ENCODE peak calls at places on chromosomes 16 and 17, in eight cellular contexts. One of them, this sample, is unnamed.
A peak's percentile ranks its signal among the peaks of the same experiment; 100 is the strongest.

GRCh38 chr16:53912155-53912554 is 208.2 kb downstream of the FTO start:
- DNase-seq in HL-60: no peak
- DNase-seq in breast epithelium: no peak
- DNase-seq in HCT116: no peak
- DNase-seq in prostate gland: no peak
- DNase-seq in transverse colon: no peak
- DNase-seq in GM23338: no peak
- DNase-seq in vagina: no peak
- DNase-seq in this sample: no peak

GRCh38 chr17:12548558-12548957 is 117.1 kb upstream of the MYOCD start:
- DNase-seq in breast epithelium: no peak
- DNase-seq in vagina: no peak
- DNase-seq in GM23338: no peak
- DNase-seq in prostate gland: no peak
- DNase-seq in HCT116: no peak
- DNase-seq in HL-60: no peak
- DNase-seq in transverse colon: no peak
- DNase-seq in this sample: no peak

GRCh38 chr16:4882261-4882632 is 35.0 kb downstream of the UBN1 start:
- DNase-seq in breast epithelium: no peak
- DNase-seq in HL-60: no peak
- DNase-seq in GM23338: no peak
- DNase-seq in vagina: no peak
- DNase-seq in transverse colon: no peak
- DNase-seq in prostate gland: no peak
- DNase-seq in HCT116: no peak
- DNase-seq in this sample: no peak

GRCh38 chr17:71115669-71115972 is 946.3 kb downstream of the KCNJ2 start:
- DNase-seq in prostate gland: no peak
- DNase-seq in transverse colon: no peak
- DNase-seq in breast epithelium: no peak
- DNase-seq in HL-60: no peak
- DNase-seq in vagina: no peak
- DNase-seq in GM23338: no peak
- DNase-seq in HCT116: no peak
- DNase-seq in this sample: no peak

GRCh38 chr16:87132361-87133014 is 184.7 kb downstream of the C16orf95 start:
- DNase-seq in breast epithelium: no peak
- DNase-seq in HL-60: no peak
- DNase-seq in transverse colon: no peak
- DNase-seq in vagina: no peak
- DNase-seq in HCT116: peak; percentile 26
- DNase-seq in prostate gland: no peak
- DNase-seq in GM23338: no peak
- DNase-seq in this sample: no peak

GRCh38 chr16:85475233-85475632 is 137.9 kb upstream of the GSE1 start:
- DNase-seq in vagina: no peak
- DNase-seq in HCT116: no peak
- DNase-seq in breast epithelium: no peak
- DNase-seq in prostate gland: no peak
- DNase-seq in transverse colon: no peak
- DNase-seq in GM23338: no peak
- DNase-seq in HL-60: no peak
- DNase-seq in this sample: no peak

GRCh38 chr16:84567446-84567962 is 50.4 kb downstream of the COTL1 start:
- DNase-seq in prostate gland: no peak
- DNase-seq in HCT116: no peak
- DNase-seq in HL-60: no peak
- DNase-seq in breast epithelium: no peak
- DNase-seq in vagina: no peak
- DNase-seq in GM23338: no peak
- DNase-seq in transverse colon: no peak
- DNase-seq in this sample: no peak

GRCh38 chr17:38451030-38451839 is 23.0 kb downstream of the ARHGAP23 start:
- DNase-seq in breast epithelium: no peak
- DNase-seq in prostate gland: no peak
- DNase-seq in GM23338: peak; percentile 98
- DNase-seq in HL-60: no peak
- DNase-seq in transverse colon: no peak
- DNase-seq in vagina: no peak
- DNase-seq in HCT116: no peak
- DNase-seq in this sample: no peak

GRCh38 chr17:74453665-74454196 is 12.7 kb upstream of the CD300A start:
- DNase-seq in vagina: no peak
- DNase-seq in HL-60: peak; percentile 77
- DNase-seq in transverse colon: no peak
- DNase-seq in GM23338: no peak
- DNase-seq in prostate gland: no peak
- DNase-seq in breast epithelium: peak; percentile 85
- DNase-seq in HCT116: no peak
- DNase-seq in this sample: no peak

GRCh38 chr16:29843942-29844341 is 19.1 kb downstream of the CDIPT start:
- DNase-seq in transverse colon: no peak
- DNase-seq in HCT116: no peak
- DNase-seq in GM23338: no peak
- DNase-seq in vagina: no peak
- DNase-seq in breast epithelium: no peak
- DNase-seq in HL-60: no peak
- DNase-seq in prostate gland: no peak
- DNase-seq in this sample: no peak

GRCh38 chr17:39164675-39165143 is 1.3 kb downstream of the ARL5C start:
- DNase-seq in HCT116: peak; percentile 69
- DNase-seq in GM23338: peak; percentile 97
- DNase-seq in HL-60: peak; percentile 86
- DNase-seq in prostate gland: peak; percentile 74
- DNase-seq in transverse colon: peak; percentile 88
- DNase-seq in vagina: no peak
- DNase-seq in breast epithelium: peak; percentile 82
- DNase-seq in this sample: peak; percentile 91

GRCh38 chr16:51159864-51160263 is 8.8 kb upstream of the SALL1 start:
- DNase-seq in HL-60: no peak
- DNase-seq in GM23338: peak; percentile 21
- DNase-seq in breast epithelium: no peak
- DNase-seq in vagina: no peak
- DNase-seq in HCT116: no peak
- DNase-seq in prostate gland: no peak
- DNase-seq in transverse colon: no peak
- DNase-seq in this sample: no peak

GRCh38 chr16:28273511-28273910 is 18.8 kb upstream of the SBK1 start:
- DNase-seq in breast epithelium: no peak
- DNase-seq in transverse colon: no peak
- DNase-seq in HCT116: no peak
- DNase-seq in HL-60: no peak
- DNase-seq in prostate gland: no peak
- DNase-seq in GM23338: no peak
- DNase-seq in vagina: no peak
- DNase-seq in this sample: no peak

GRCh38 chr16:66881560-66881959 is 1.2 kb downstream of the PDP2 start:
- DNase-seq in GM23338: no peak
- DNase-seq in transverse colon: no peak
- DNase-seq in vagina: no peak
- DNase-seq in HCT116: no peak
- DNase-seq in breast epithelium: no peak
- DNase-seq in prostate gland: no peak
- DNase-seq in HL-60: no peak
- DNase-seq in this sample: no peak
- H3K4me3 ChIP-seq in GM23338: peak overlapping the region; percentile 96
- H3K4me3 ChIP-seq in transverse colon: peak overlapping the region; percentile 61
- H3K4me3 ChIP-seq in vagina: peak overlapping the region; percentile 93
- H3K4me3 ChIP-seq in HCT116: peak overlapping the region; percentile 95
- H3K4me3 ChIP-seq in breast epithelium: peak overlapping the region; percentile 24
- H3K4me3 ChIP-seq in prostate gland: peak overlapping the region; percentile 79
- H3K4me3 ChIP-seq in HL-60: peak overlapping the region; percentile 99
- H3K4me3 ChIP-seq in this sample: no peak overlapping the region

DNA sequence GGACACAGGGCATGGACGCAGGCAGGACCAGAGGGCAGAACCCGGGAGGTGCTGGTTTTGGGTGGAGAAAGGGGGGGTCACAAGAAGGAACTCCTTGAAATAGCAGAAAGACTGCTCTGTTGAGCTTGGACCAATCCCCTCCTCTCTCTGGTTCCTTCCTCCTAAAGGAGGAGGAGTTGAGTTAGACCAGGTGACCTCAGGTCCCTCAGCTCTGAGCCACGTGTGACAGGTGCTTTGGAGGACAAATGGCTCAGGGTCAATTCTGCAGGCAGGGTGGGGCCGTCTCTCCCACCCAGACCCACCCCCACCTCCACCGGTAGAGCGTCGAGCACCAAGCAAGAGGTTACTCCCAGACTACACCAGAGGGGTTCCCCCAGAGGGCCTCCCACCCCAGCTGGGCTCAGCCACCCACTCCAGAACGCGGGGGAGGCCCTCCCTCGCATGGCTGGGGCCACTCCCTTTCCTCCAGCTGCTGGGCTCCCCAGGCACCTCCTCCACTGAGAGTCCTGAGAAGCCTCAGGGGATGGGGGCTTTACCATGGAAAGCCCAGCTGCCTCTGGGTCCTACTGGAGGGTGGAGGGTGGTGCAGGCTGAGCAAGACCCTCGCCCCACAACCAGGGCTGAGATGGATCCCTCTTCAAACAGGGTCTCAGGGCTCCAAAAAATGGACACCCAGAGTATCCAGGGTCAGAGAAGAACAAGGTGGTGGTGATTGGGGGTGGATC is 7.7 kb downstream of the MYO1C start:
- DNase-seq in breast epithelium: peak; percentile 66
- DNase-seq in prostate gland: no peak
- DNase-seq in vagina: no peak
- DNase-seq in transverse colon: peak; percentile 79
- DNase-seq in GM23338: peak; percentile 81
- DNase-seq in HL-60: no peak
- DNase-seq in HCT116: peak; percentile 65
- DNase-seq in this sample: peak; percentile 92
- TF ChIP-seq POLR2AphosphoS5 in breast epithelium: no peak
- TF ChIP-seq POLR2AphosphoS5 in prostate gland: peak; percentile 30
- TF ChIP-seq POLR2AphosphoS5 in vagina: no peak
- TF ChIP-seq POLR2AphosphoS5 in transverse colon: no peak
- TF ChIP-seq POLR2AphosphoS5 in GM23338: no peak
- TF ChIP-seq POLR2AphosphoS5 in HL-60: no peak
- TF ChIP-seq POLR2AphosphoS5 in HCT116: no peak
- TF ChIP-seq POLR2AphosphoS5 in this sample: peak; percentile 72

DNA sequence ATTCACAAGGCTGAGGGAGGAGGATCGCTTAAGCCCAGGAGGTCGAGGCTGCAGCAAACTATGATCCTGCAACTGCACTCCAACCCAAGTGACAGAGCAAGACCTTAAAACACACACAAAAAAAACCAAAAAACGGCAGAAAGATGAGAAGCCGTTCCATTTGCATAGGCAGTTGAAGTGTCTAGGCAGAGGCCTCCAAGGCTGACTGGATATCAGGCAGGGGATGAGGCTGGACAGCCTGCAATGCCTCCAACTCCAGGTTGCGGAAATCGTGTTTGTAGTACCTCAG is 2.0 kb upstream of the FBXL19 start:
- DNase-seq in breast epithelium: no peak
- DNase-seq in vagina: no peak
- DNase-seq in HL-60: no peak
- DNase-seq in GM23338: no peak
- DNase-seq in HCT116: no peak
- DNase-seq in prostate gland: no peak
- DNase-seq in transverse colon: no peak
- DNase-seq in this sample: no peak
- H3K4me3 ChIP-seq in breast epithelium: peak overlapping the region; percentile 65
- H3K4me3 ChIP-seq in vagina: peak overlapping the region; percentile 92
- H3K4me3 ChIP-seq in HL-60: peak overlapping the region; percentile 67
- H3K4me3 ChIP-seq in GM23338: peak overlapping the region; percentile 18
- H3K4me3 ChIP-seq in HCT116: peak overlapping the region; percentile 62
- H3K4me3 ChIP-seq in prostate gland: peak overlapping the region; percentile 71
- H3K4me3 ChIP-seq in transverse colon: peak overlapping the region; percentile 72
- H3K4me3 ChIP-seq in this sample: peak overlapping the region; percentile 56

GRCh38 chr17:81926451-81927144 is 937 bp downstream of the MAFG start:
- DNase-seq in vagina: no peak
- DNase-seq in HCT116: peak; percentile 47
- DNase-seq in transverse colon: peak; percentile 90
- DNase-seq in breast epithelium: peak; percentile 81
- DNase-seq in HL-60: peak; percentile 84
- DNase-seq in prostate gland: peak; percentile 51
- DNase-seq in GM23338: peak; percentile 79
- DNase-seq in this sample: peak; percentile 92
- TF ChIP-seq POLR2AphosphoS5 in vagina: peak; percentile 25
- TF ChIP-seq POLR2AphosphoS5 in HCT116: peak; percentile 48
- TF ChIP-seq POLR2AphosphoS5 in transverse colon: peak; percentile 65
- TF ChIP-seq POLR2AphosphoS5 in breast epithelium: peak; percentile 24
- TF ChIP-seq POLR2AphosphoS5 in HL-60: no peak
- TF ChIP-seq POLR2AphosphoS5 in prostate gland: peak; percentile 61
- TF ChIP-seq POLR2AphosphoS5 in GM23338: peak; percentile 48
- TF ChIP-seq POLR2AphosphoS5 in this sample: peak; percentile 68

DNA sequence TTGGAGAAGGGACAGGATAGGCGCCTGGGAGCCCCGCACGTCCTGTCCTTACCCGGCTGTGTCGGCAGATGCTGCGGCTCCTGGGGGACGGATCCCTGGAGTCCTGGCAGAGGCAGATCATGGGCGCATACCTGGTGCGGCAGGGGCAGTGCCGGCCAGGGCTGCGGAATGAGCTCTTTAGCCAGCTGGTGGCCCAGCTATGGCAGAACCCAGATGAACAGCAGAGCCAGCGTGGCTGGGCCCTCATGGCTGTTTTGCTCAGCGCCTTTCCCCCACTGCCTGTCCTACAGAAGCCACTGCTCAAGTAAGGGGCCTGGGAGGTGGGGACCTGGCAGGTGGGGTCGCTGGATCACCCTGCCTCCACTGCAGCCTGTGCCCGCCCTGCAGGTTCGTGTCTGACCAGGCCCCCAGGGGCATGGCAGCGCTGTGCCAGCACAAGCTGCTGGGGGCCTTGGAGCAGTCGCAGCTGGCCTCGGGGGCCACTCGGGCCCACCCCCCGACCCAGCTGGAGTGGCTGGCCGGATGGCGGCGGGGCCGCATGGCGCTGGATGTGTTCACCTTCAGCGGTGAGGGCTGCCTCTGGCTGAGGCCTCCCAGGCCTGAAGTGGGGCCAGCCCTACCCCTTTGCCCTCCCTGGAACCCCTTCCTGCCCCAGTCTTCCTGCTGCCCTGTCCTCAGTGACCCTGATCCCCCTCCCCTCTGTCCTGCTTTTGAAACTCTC is 20.2 kb upstream of the SMIM5 start:
- DNase-seq in HL-60: no peak
- DNase-seq in prostate gland: no peak
- DNase-seq in vagina: no peak
- DNase-seq in GM23338: no peak
- DNase-seq in transverse colon: no peak
- DNase-seq in HCT116: no peak
- DNase-seq in breast epithelium: no peak
- DNase-seq in this sample: no peak
- H3K4me3 ChIP-seq in HL-60: no peak overlapping the region
- H3K4me3 ChIP-seq in prostate gland: no peak overlapping the region
- H3K4me3 ChIP-seq in vagina: no peak overlapping the region
- H3K4me3 ChIP-seq in GM23338: no peak overlapping the region
- H3K4me3 ChIP-seq in transverse colon: peak overlapping the region; percentile 37
- H3K4me3 ChIP-seq in HCT116: no peak overlapping the region
- H3K4me3 ChIP-seq in breast epithelium: no peak overlapping the region
- H3K4me3 ChIP-seq in this sample: no peak overlapping the region

GRCh38 chr17:29180051-29180787 is at the start of gene MYO18A:
- DNase-seq in prostate gland: peak; percentile 64
- DNase-seq in vagina: no peak
- DNase-seq in HL-60: peak; percentile 77
- DNase-seq in HCT116: no peak
- DNase-seq in breast epithelium: peak; percentile 74
- DNase-seq in GM23338: peak; percentile 90
- DNase-seq in transverse colon: peak; percentile 87
- DNase-seq in this sample: peak; percentile 96
- TF ChIP-seq POLR2AphosphoS5 in prostate gland: no peak
- TF ChIP-seq POLR2AphosphoS5 in vagina: no peak
- TF ChIP-seq POLR2AphosphoS5 in HL-60: no peak
- TF ChIP-seq POLR2AphosphoS5 in HCT116: peak; percentile 70
- TF ChIP-seq POLR2AphosphoS5 in breast epithelium: no peak
- TF ChIP-seq POLR2AphosphoS5 in GM23338: no peak
- TF ChIP-seq POLR2AphosphoS5 in transverse colon: peak; percentile 58
- TF ChIP-seq POLR2AphosphoS5 in this sample: peak; percentile 75

This sample was measured in spleen.